ENCODE peak calls at places on chromosomes 2 and 18, in nine cellular contexts. M is 8988T; N is activated CD4-positive, alpha-beta T cell treated with anti-CD3 and anti-CD28 coated beads, Interleukin-2, amount 50 U/mL, for 4 hours; A is AG20443; L is iPS-NIHi11; B is A172; H is foreskin keratinocyte; G is NCI-H1930; Z is upper lobe of left lung. E is an unnamed sample.

GRCh38 chr2:44883356-44883755 is 58.1 kb upstream of the SIX3 start:
- DNase-seq in M (no peak), N (no peak), A (no peak), L (no peak), B (no peak), H (no peak), G (no peak), Z (no peak), E (no peak)

GRCh38 chr2:152176113-152176714 is 651 bp upstream of the STAM2 start:
- DNase-seq in M (no peak), N (no peak), A (no peak), L (no peak), B (no peak), H (no peak), G (no peak), Z (no peak), E (no peak)

GRCh38 chr2:172672999-172673726 is 62.5 kb upstream of the RAPGEF4 start:
- DNase-seq in M (no peak), N (no peak), A (no peak), L (no peak), B (no peak), H (peak), G (no peak), Z (no peak), E (peak)

GRCh38 chr2:69149631-69150215 is 136.7 kb downstream of the ANTXR1 start:
- DNase-seq in M (no peak), N (no peak), A (peak), L (peak), B (peak), H (no peak), G (no peak), Z (no peak), E (peak)

GRCh38 chr2:197909377-197909776 is 105.0 kb downstream of the PLCL1 start:
- DNase-seq in M (no peak), N (no peak), A (peak), L (no peak), B (peak), H (no peak), G (no peak), Z (no peak), E (peak)

GRCh38 chr2:176669398-176670174 is 400.3 kb downstream of the MTX2 start:
- DNase-seq in M (no peak), N (no peak), A (peak), L (no peak), B (no peak), H (no peak), G (no peak), Z (no peak), E (no peak)

GRCh38 chr2:75224636-75225094 is 25.3 kb upstream of the TACR1 start:
- DNase-seq in M (no peak), N (no peak), A (no peak), L (no peak), B (no peak), H (no peak), G (no peak), Z (no peak), E (no peak)

GRCh38 chr2:109497447-109497846 is 116.3 kb downstream of the SEPTIN10 start:
- DNase-seq in M (no peak), N (no peak), A (peak), L (no peak), B (peak), H (no peak), G (no peak), Z (no peak), E (peak)

GRCh38 chr18:10403675-10404074 is 50.8 kb upstream of the APCDD1 start:
- DNase-seq in M (no peak), N (no peak), A (no peak), L (no peak), B (no peak), H (no peak), G (no peak), Z (no peak), E (no peak)

E was measured in MG63.